ENCODE peak calls at places on chromosomes 12 and 14, in five cellular contexts. H is glomerular endothelial cell, B is memory B cell, G is OCI-LY7, T is glutamatergic neuron. Y is an unnamed sample.

GRCh38 chr12:49296836-49297694 is 2.1 kb downstream of the PRPH start:
- DNase-seq in H (no peak), B (no peak), G (no peak), T (peak; percentile 56), Y (peak; percentile 79)

GRCh38 chr12:50103767-50104321 is at the start of gene GPD1:
- DNase-seq in H (no peak), B (no peak), G (no peak), T (no peak), Y (peak; percentile 89)

GRCh38 chr12:50174971-50175715 is 8.0 kb upstream of the CERS5 start:
- DNase-seq in H (peak; percentile 78), B (peak; percentile 44), G (peak; percentile 69), T (no peak), Y (peak; percentile 84)

GRCh38 chr14:51304428-51304827 is 64.4 kb downstream of the TMX1 start:
- DNase-seq in H (no peak), B (no peak), G (no peak), T (no peak), Y (no peak)

GRCh38 chr12:57162541-57163125 is 15.2 kb upstream of the LRP1-AS start:
- DNase-seq in H (no peak), B (no peak), G (no peak), T (no peak), Y (no peak)

GRCh38 chr12:23729354-23729753 is 220.1 kb downstream of the SOX5 start:
- DNase-seq in H (peak; percentile 27), B (no peak), G (no peak), T (no peak), Y (no peak)

GRCh38 chr14:49720744-49721143 is 27.8 kb downstream of the KLHDC1 start:
- DNase-seq in H (no peak), B (no peak), G (no peak), T (no peak), Y (no peak)

GRCh38 chr14:61515436-61516124 is 179.7 kb upstream of the HIF1A start:
- DNase-seq in H (no peak), B (no peak), G (no peak), T (no peak), Y (no peak)

GRCh38 chr14:25009891-25010290 is 40.1 kb downstream of the STXBP6 start:
- DNase-seq in H (no peak), B (no peak), G (no peak), T (no peak), Y (no peak)

GRCh38 chr12:26646571-26646970 is 186.4 kb downstream of the ITPR2 start:
- DNase-seq in H (no peak), B (no peak), G (no peak), T (no peak), Y (no peak)

GRCh38 chr12:42756841-42757661 is 167.5 kb upstream of the PRICKLE1 start:
- DNase-seq in H (no peak), B (no peak), G (no peak), T (no peak), Y (no peak)

Y was measured in NCI-H2171 treated with DMSO at 0.1 percent for 48 hours.